ENCODE peak calls at places on chromosomes 5 and 9, in eight cellular contexts. L is cardiac muscle cell; X is left ventricle myocardium inferior; J is H9; I is CD8-positive, alpha-beta memory T cell; O is transverse colon; Z is CD4-positive, alpha-beta T cell; U is stomach. A is an unnamed sample.
A peak's percentile ranks its signal among the peaks of the same experiment; 100 is the strongest.

GRCh38 chr5:176864755-176865154 is 34.4 kb downstream of the HK3 start:
- DNase-seq in I (no peak), L (no peak), J (no peak), Z (no peak), U (no peak), O (no peak), X (no peak), A (no peak)

GRCh38 chr9:87381050-87381711 is 116.5 kb upstream of the DAPK1 start:
- DNase-seq in U (no peak), I (no peak), X (no peak), Z (no peak), J (no peak), O (no peak), L (peak; percentile 94), A (no peak)

GRCh38 chr5:31783762-31784161 is 144.8 kb downstream of the PDZD2 start:
- DNase-seq in I (no peak), X (no peak), L (no peak), J (no peak), Z (no peak), U (no peak), O (no peak), A (no peak)

GRCh38 chr5:41598011-41598410 is 87.6 kb upstream of the PLCXD3 start:
- DNase-seq in I (no peak), U (no peak), X (no peak), O (no peak), L (peak; percentile 70), Z (no peak), J (no peak), A (no peak)

GRCh38 chr5:36305571-36306326 is 4.0 kb upstream of the RANBP3L start:
- DNase-seq in L (peak; percentile 75), X (peak; percentile 38), Z (no peak), I (no peak), J (peak; percentile 45), U (peak; percentile 57), O (peak; percentile 39), A (peak; percentile 54)

GRCh38 chr5:173420108-173420507 is 91.9 kb upstream of the STC2 start:
- DNase-seq in Z (no peak), O (no peak), X (no peak), I (no peak), J (no peak), L (no peak), U (no peak), A (no peak)

GRCh38 chr9:129624168-129624759 is 1.7 kb upstream of the NTMT1 start:
- DNase-seq in X (no peak), L (peak; percentile 59), U (peak; percentile 68), I (peak; percentile 60), Z (peak; percentile 63), O (peak; percentile 66), J (peak; percentile 84), A (peak; percentile 83)

GRCh38 chr9:591292-591691 is 250.2 kb upstream of the DMRT1 start:
- DNase-seq in L (peak; percentile 51), I (no peak), Z (no peak), O (peak; percentile 82), X (peak; percentile 72), U (peak; percentile 87), J (no peak), A (peak; percentile 32)

GRCh38 chr5:91016954-91017690 is 366.0 kb downstream of the ARRDC3 start:
- DNase-seq in O (peak; percentile 16), I (no peak), X (no peak), J (no peak), L (peak; percentile 32), Z (no peak), U (no peak), A (no peak)

GRCh38 chr5:34007116-34007674 is 655 bp downstream of the AMACR start:
- DNase-seq in X (no peak), L (peak; percentile 21), Z (no peak), U (no peak), I (no peak), J (no peak), O (peak; percentile 15), A (peak; percentile 17)

GRCh38 chr9:92763721-92764380 is 782 bp downstream of the BICD2 start:
- DNase-seq in O (peak; percentile 42), Z (no peak), L (no peak), X (peak; percentile 42), U (no peak), J (peak; percentile 41), I (peak; percentile 44), A (peak; percentile 28)

GRCh38 chr5:585556-585955 is 26.6 kb upstream of the CEP72 start:
- DNase-seq in U (peak; percentile 11), X (no peak), I (no peak), Z (no peak), O (no peak), L (no peak), J (no peak), A (no peak)

GRCh38 chr5:29805804-29806203 is 1387.7 kb upstream of the CDH6 start:
- DNase-seq in X (no peak), U (no peak), J (no peak), L (no peak), O (no peak), Z (no peak), I (no peak), A (no peak)
- H3K9me3 ChIP-seq in X (peaks cover 9% of the 10 kb centered on the region), U (no peaks in the 10 kb centered on the region), J (no peaks in the 10 kb centered on the region), L (no peaks in the 10 kb centered on the region), O (no peaks in the 10 kb centered on the region), Z (peaks cover under 1% of the 10 kb centered on the region), I (no peaks in the 10 kb centered on the region), A (no peaks in the 10 kb centered on the region)

DNA sequence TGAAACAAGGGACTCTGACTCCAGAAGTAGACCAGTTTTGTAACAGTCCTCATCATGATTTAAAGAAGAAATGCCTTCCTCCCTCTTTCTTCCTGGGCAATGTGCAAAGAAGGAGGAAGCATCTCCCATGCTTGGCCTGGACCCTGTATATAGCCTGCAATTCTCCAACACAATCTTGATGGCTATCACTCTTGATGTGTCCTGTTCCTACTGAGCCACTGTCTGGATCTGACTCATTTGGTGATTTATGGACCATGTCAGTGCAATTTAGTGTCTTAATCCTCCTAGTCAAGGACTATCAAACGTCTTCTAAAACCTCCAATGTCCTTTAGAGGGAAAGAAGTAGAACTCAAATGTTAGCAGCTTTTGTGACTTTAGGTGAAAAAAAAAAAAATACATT is 697.3 kb downstream of the TLR4 start:
- DNase-seq in X (no peak), J (no peak), I (no peak), O (no peak), Z (no peak), L (no peak), U (no peak), A (no peak)
- H3K9me3 ChIP-seq in X (no peaks in the 10 kb centered on the region), J (no peaks in the 10 kb centered on the region), I (no peaks in the 10 kb centered on the region), O (no peaks in the 10 kb centered on the region), Z (no peaks in the 10 kb centered on the region), L (no peaks in the 10 kb centered on the region), U (no peaks in the 10 kb centered on the region), A (no peaks in the 10 kb centered on the region)

GRCh38 chr5:2417301-2417700 is 334.2 kb downstream of the IRX2 start:
- DNase-seq in L (no peak), Z (no peak), O (no peak), J (no peak), U (no peak), X (no peak), I (no peak), A (no peak)

GRCh38 chr5:2410451-2410850 is 341.0 kb downstream of the IRX2 start:
- DNase-seq in O (no peak), J (no peak), X (no peak), Z (no peak), I (no peak), L (no peak), U (no peak), A (no peak)

GRCh38 chr5:2415678-2416077 is 335.8 kb downstream of the IRX2 start:
- DNase-seq in J (peak; percentile 70), U (no peak), X (no peak), O (no peak), L (no peak), Z (no peak), I (no peak), A (no peak)
- H3K9me3 ChIP-seq in J (no peaks in the 10 kb centered on the region), U (peaks cover 9% of the 10 kb centered on the region), X (no peaks in the 10 kb centered on the region), O (no peaks in the 10 kb centered on the region), L (no peaks in the 10 kb centered on the region), Z (no peaks in the 10 kb centered on the region), I (no peaks in the 10 kb centered on the region), A (no peaks in the 10 kb centered on the region)

GRCh38 chr5:178673801-178674200 is 47.0 kb upstream of the CLK4 start:
- DNase-seq in L (no peak), Z (no peak), O (no peak), X (no peak), U (no peak), J (no peak), I (no peak), A (no peak)

GRCh38 chr5:178672635-178673034 is 45.8 kb upstream of the CLK4 start:
- DNase-seq in J (no peak), O (no peak), X (no peak), I (no peak), Z (no peak), L (no peak), U (no peak), A (no peak)

GRCh38 chr5:178675922-178676321 is 49.1 kb upstream of the CLK4 start:
- DNase-seq in Z (no peak), J (no peak), I (no peak), L (no peak), X (no peak), U (no peak), O (no peak), A (no peak)

GRCh38 chr5:178671745-178672144 is 44.9 kb upstream of the CLK4 start:
- DNase-seq in Z (no peak), O (no peak), U (no peak), X (no peak), I (no peak), L (no peak), J (no peak), A (no peak)

GRCh38 chr5:178674334-178674733 is 47.5 kb upstream of the CLK4 start:
- DNase-seq in Z (no peak), J (no peak), I (no peak), U (no peak), L (peak; percentile 8), X (no peak), O (no peak), A (no peak)
- H3K9me3 ChIP-seq in Z (no peaks in the 10 kb centered on the region), J (no peaks in the 10 kb centered on the region), I (no peaks in the 10 kb centered on the region), U (peaks cover 6% of the 10 kb centered on the region), L (no peaks in the 10 kb centered on the region), X (no peaks in the 10 kb centered on the region), O (no peaks in the 10 kb centered on the region), A (no peaks in the 10 kb centered on the region)

GRCh38 chr9:101400120-101400519 is 1.5 kb downstream of the ZNF189 start:
- DNase-seq in I (no peak), X (peak; percentile 30), U (no peak), Z (no peak), L (peak; percentile 74), J (no peak), O (peak; percentile 10), A (peak; percentile 23)
- H3K9me3 ChIP-seq in I (peaks cover 5% of the 10 kb centered on the region), X (peaks cover 37% of the 10 kb centered on the region), U (peaks cover 7% of the 10 kb centered on the region), Z (peaks cover under 1% of the 10 kb centered on the region), L (no peaks in the 10 kb centered on the region), J (no peaks in the 10 kb centered on the region), O (peaks cover 14% of the 10 kb centered on the region), A (peaks cover under 1% of the 10 kb centered on the region)

A was measured in adrenal gland.